ENCODE peak calls at places on chromosome 22, in six cellular contexts. One of them, this sample, is unnamed. For H3K4me1, the result is how much of the 10 kb centered on the place peaks cover.

GRCh38 chr22:39098026-39098425 is 982 bp downstream of the APOBEC3H start:
- DNase-seq in adrenal gland: no peak
- DNase-seq in body of pancreas: no peak
- DNase-seq in A549: no peak
- DNase-seq in stomach: no peak
- DNase-seq in heart left ventricle: no peak
- DNase-seq in this sample: no peak

GRCh38 chr22:21726650-21727049 is 8.9 kb downstream of the YPEL1 start:
- DNase-seq in adrenal gland: no peak
- DNase-seq in body of pancreas: peak
- DNase-seq in A549: peak
- DNase-seq in stomach: no peak
- DNase-seq in heart left ventricle: no peak
- DNase-seq in this sample: no peak

GRCh38 chr22:19990609-19991394 is 25.8 kb downstream of the ARVCF start:
- DNase-seq in adrenal gland: no peak
- DNase-seq in body of pancreas: no peak
- DNase-seq in A549: no peak
- DNase-seq in stomach: no peak
- DNase-seq in heart left ventricle: no peak
- DNase-seq in this sample: no peak

GRCh38 chr22:49099496-49100124 is 728.1 kb downstream of the BRD1 start:
- DNase-seq in adrenal gland: no peak
- DNase-seq in body of pancreas: no peak
- DNase-seq in A549: peak
- DNase-seq in stomach: no peak
- DNase-seq in heart left ventricle: no peak
- DNase-seq in this sample: no peak

GRCh38 chr22:37892566-37893338 is 13.3 kb upstream of the MICALL1 start:
- DNase-seq in adrenal gland: peak
- DNase-seq in body of pancreas: peak
- DNase-seq in A549: no peak
- DNase-seq in stomach: peak
- DNase-seq in heart left ventricle: peak
- DNase-seq in this sample: no peak

GRCh38 chr22:43488937-43489336 is 77.1 kb downstream of the MPPED1 start:
- DNase-seq in adrenal gland: no peak
- DNase-seq in body of pancreas: no peak
- DNase-seq in A549: no peak
- DNase-seq in stomach: no peak
- DNase-seq in heart left ventricle: no peak
- DNase-seq in this sample: no peak

GRCh38 chr22:20213833-20214708 is 54.0 kb downstream of the RTN4R start:
- DNase-seq in adrenal gland: no peak
- DNase-seq in body of pancreas: no peak
- DNase-seq in A549: no peak
- DNase-seq in stomach: no peak
- DNase-seq in heart left ventricle: no peak
- DNase-seq in this sample: no peak

GRCh38 chr22:40707154-40707553 is 27.9 kb downstream of the MCHR1 start:
- DNase-seq in adrenal gland: no peak
- DNase-seq in body of pancreas: no peak
- DNase-seq in A549: no peak
- DNase-seq in stomach: no peak
- DNase-seq in heart left ventricle: no peak
- DNase-seq in this sample: no peak

GRCh38 chr22:26887456-26887855 is 230.1 kb downstream of the MIAT start:
- DNase-seq in adrenal gland: peak
- DNase-seq in body of pancreas: no peak
- DNase-seq in A549: peak
- DNase-seq in stomach: no peak
- DNase-seq in heart left ventricle: no peak
- DNase-seq in this sample: no peak

GRCh38 chr22:44091021-44091721 is 67.1 kb downstream of the PARVB start:
- DNase-seq in adrenal gland: no peak
- DNase-seq in body of pancreas: no peak
- DNase-seq in A549: peak
- DNase-seq in stomach: no peak
- DNase-seq in heart left ventricle: no peak
- DNase-seq in this sample: no peak

GRCh38 chr22:44309137-44309536 is 3.6 kb downstream of the SHISAL1 start:
- DNase-seq in adrenal gland: no peak
- DNase-seq in body of pancreas: no peak
- DNase-seq in A549: peak
- DNase-seq in stomach: no peak
- DNase-seq in heart left ventricle: no peak
- DNase-seq in this sample: no peak

GRCh38 chr22:48889887-48890692 is 937.6 kb downstream of the BRD1 start:
- DNase-seq in adrenal gland: no peak
- DNase-seq in body of pancreas: no peak
- DNase-seq in A549: no peak
- DNase-seq in stomach: no peak
- DNase-seq in heart left ventricle: no peak
- DNase-seq in this sample: no peak

GRCh38 chr22:32052259-32052658 is 9.2 kb downstream of the SLC5A1 start:
- DNase-seq in adrenal gland: no peak
- DNase-seq in body of pancreas: no peak
- DNase-seq in A549: no peak
- DNase-seq in stomach: no peak
- DNase-seq in heart left ventricle: no peak
- DNase-seq in this sample: peak

GRCh38 chr22:27201741-27202140 is 544.4 kb downstream of the MIAT start:
- DNase-seq in adrenal gland: no peak
- DNase-seq in body of pancreas: no peak
- DNase-seq in A549: no peak
- DNase-seq in stomach: no peak
- DNase-seq in heart left ventricle: no peak
- DNase-seq in this sample: no peak

GRCh38 chr22:27962268-27963191 is 43.5 kb upstream of the PITPNB start:
- DNase-seq in adrenal gland: no peak
- DNase-seq in body of pancreas: no peak
- DNase-seq in A549: no peak
- DNase-seq in stomach: no peak
- DNase-seq in heart left ventricle: no peak
- DNase-seq in this sample: no peak

GRCh38 chr22:33823552-33823951 is 96.7 kb downstream of the LARGE1 start:
- DNase-seq in adrenal gland: peak
- DNase-seq in body of pancreas: no peak
- DNase-seq in A549: peak
- DNase-seq in stomach: no peak
- DNase-seq in heart left ventricle: peak
- DNase-seq in this sample: no peak

GRCh38 chr22:23763579-23764331 is 965 bp downstream of the C22orf15 start:
- DNase-seq in adrenal gland: no peak
- DNase-seq in body of pancreas: no peak
- DNase-seq in A549: no peak
- DNase-seq in stomach: no peak
- DNase-seq in heart left ventricle: no peak
- DNase-seq in this sample: no peak

GRCh38 chr22:29201722-29202230 is 3.9 kb upstream of the EMID1 start:
- DNase-seq in adrenal gland: no peak
- DNase-seq in body of pancreas: no peak
- DNase-seq in A549: no peak
- DNase-seq in stomach: no peak
- DNase-seq in heart left ventricle: no peak
- DNase-seq in this sample: no peak

GRCh38 chr22:29203883-29204282 is 1.8 kb upstream of the EMID1 start:
- DNase-seq in adrenal gland: no peak
- DNase-seq in body of pancreas: no peak
- DNase-seq in A549: no peak
- DNase-seq in stomach: no peak
- DNase-seq in heart left ventricle: no peak
- DNase-seq in this sample: no peak

GRCh38 chr22:29203456-29203855 is 2.2 kb upstream of the EMID1 start:
- DNase-seq in adrenal gland: no peak
- DNase-seq in body of pancreas: no peak
- DNase-seq in A549: no peak
- DNase-seq in stomach: no peak
- DNase-seq in heart left ventricle: no peak
- DNase-seq in this sample: no peak

GRCh38 chr22:29200901-29201300 is 4.8 kb upstream of the EMID1 start:
- DNase-seq in adrenal gland: no peak
- DNase-seq in body of pancreas: no peak
- DNase-seq in A549: no peak
- DNase-seq in stomach: no peak
- DNase-seq in heart left ventricle: no peak
- DNase-seq in this sample: no peak

GRCh38 chr22:29202231-29203192 is 3.2 kb upstream of the EMID1 start:
- DNase-seq in adrenal gland: peak
- DNase-seq in body of pancreas: peak
- DNase-seq in A549: peak
- DNase-seq in stomach: peak
- DNase-seq in heart left ventricle: peak
- DNase-seq in this sample: peak
- TF ChIP-seq POLR2A in adrenal gland: no peak
- TF ChIP-seq POLR2A in body of pancreas: no peak
- TF ChIP-seq POLR2A in A549: no peak
- TF ChIP-seq POLR2A in stomach: no peak
- TF ChIP-seq POLR2A in heart left ventricle: no peak
- TF ChIP-seq POLR2A in this sample: no peak

GRCh38 chr22:25397616-25398015 is 166.9 kb upstream of the GRK3 start:
- DNase-seq in adrenal gland: no peak
- DNase-seq in body of pancreas: no peak
- DNase-seq in A549: no peak
- DNase-seq in stomach: no peak
- DNase-seq in heart left ventricle: no peak
- DNase-seq in this sample: no peak
- H3K4me1 ChIP-seq in adrenal gland: under half
- H3K4me1 ChIP-seq in body of pancreas: under half
- H3K4me1 ChIP-seq in A549: half or more
- H3K4me1 ChIP-seq in stomach: half or more
- H3K4me1 ChIP-seq in heart left ventricle: under half
- H3K4me1 ChIP-seq in this sample: under half

DNA sequence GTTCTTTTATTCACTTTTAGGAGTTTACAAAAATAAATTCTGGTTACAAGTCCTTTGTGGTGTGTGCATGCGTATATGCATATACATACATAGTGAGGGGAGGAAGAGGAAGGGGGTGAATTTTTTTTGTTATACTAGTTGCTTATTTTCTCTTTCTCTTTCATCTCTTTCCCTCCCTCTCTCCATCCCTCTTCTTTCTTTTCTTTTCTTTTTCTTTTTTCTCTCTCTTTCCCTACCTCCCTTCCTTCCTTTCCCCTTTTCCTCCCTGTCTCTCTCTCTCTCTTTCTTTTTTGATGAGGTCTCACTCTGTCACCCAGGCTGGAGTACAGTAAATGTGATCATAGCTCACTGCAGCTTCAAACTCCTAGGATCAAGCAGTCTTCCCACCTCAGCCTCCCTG is 14.1 kb downstream of the PPP6R2 start:
- DNase-seq in adrenal gland: no peak
- DNase-seq in body of pancreas: no peak
- DNase-seq in A549: no peak
- DNase-seq in stomach: no peak
- DNase-seq in heart left ventricle: no peak
- DNase-seq in this sample: no peak
- H3K4me3 ChIP-seq in adrenal gland: no peak
- H3K4me3 ChIP-seq in body of pancreas: no peak
- H3K4me3 ChIP-seq in A549: no peak
- H3K4me3 ChIP-seq in stomach: no peak
- H3K4me3 ChIP-seq in heart left ventricle: no peak
- H3K4me3 ChIP-seq in this sample: no peak

DNA sequence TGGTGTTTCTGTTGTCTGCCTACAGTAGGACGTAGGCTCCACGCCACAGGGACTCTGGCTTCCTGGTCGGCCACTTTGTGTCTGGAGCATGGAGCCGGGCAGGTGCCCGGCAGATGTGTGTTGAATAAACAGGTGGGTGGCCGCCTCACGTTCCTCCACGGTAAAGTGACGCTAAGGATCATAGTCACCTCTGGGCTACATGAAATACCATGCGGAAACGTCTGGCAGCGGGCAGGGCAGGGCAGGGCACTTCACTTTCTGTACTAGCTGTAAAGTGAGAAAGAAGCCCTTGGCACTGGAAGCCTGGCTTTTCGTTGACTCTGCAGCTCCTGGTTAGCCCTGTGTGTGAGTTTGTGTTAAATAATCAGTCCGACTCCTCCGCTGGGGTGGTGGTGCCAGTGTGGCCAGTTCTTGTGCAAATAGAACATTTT is 52.4 kb downstream of the MCM5 start:
- DNase-seq in adrenal gland: no peak
- DNase-seq in body of pancreas: peak
- DNase-seq in A549: no peak
- DNase-seq in stomach: peak
- DNase-seq in heart left ventricle: no peak
- DNase-seq in this sample: peak
- TF ChIP-seq POLR2A in adrenal gland: no peak
- TF ChIP-seq POLR2A in body of pancreas: no peak
- TF ChIP-seq POLR2A in A549: no peak
- TF ChIP-seq POLR2A in stomach: no peak
- TF ChIP-seq POLR2A in heart left ventricle: no peak
- TF ChIP-seq POLR2A in this sample: no peak

DNA sequence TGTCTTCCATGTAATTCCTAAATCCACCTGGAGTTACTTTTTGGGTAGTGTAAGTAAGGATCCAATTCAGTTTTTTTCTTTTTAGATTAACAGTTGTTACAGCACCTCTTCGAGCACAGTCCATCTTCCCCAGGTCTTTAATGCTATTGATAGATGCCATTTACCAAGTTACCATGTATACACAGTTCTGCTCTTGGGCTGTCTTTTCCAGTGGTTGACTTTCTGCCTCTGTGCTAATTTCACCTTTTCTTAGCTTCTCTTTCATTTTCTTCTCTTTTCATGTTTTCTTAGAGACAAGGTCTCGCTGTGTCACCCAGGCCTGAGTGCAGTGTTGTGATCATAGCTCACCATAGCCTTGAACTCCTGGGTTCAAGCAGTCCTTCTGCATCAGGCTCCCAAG is 12.0 kb downstream of the ATXN10 start:
- DNase-seq in adrenal gland: peak
- DNase-seq in body of pancreas: no peak
- DNase-seq in A549: no peak
- DNase-seq in stomach: no peak
- DNase-seq in heart left ventricle: no peak
- DNase-seq in this sample: no peak
- H3K4me1 ChIP-seq in adrenal gland: under half
- H3K4me1 ChIP-seq in body of pancreas: under half
- H3K4me1 ChIP-seq in A549: half or more
- H3K4me1 ChIP-seq in stomach: half or more
- H3K4me1 ChIP-seq in heart left ventricle: under half
- H3K4me1 ChIP-seq in this sample: under half

GRCh38 chr22:30041475-30041874 is 38.8 kb upstream of the HORMAD2 start:
- DNase-seq in adrenal gland: no peak
- DNase-seq in body of pancreas: no peak
- DNase-seq in A549: no peak
- DNase-seq in stomach: no peak
- DNase-seq in heart left ventricle: no peak
- DNase-seq in this sample: peak

GRCh38 chr22:30043181-30043580 is 37.1 kb upstream of the HORMAD2 start:
- DNase-seq in adrenal gland: no peak
- DNase-seq in body of pancreas: no peak
- DNase-seq in A549: no peak
- DNase-seq in stomach: no peak
- DNase-seq in heart left ventricle: no peak
- DNase-seq in this sample: no peak

GRCh38 chr22:30038219-30038618 is 42.0 kb upstream of the HORMAD2 start:
- DNase-seq in adrenal gland: no peak
- DNase-seq in body of pancreas: peak
- DNase-seq in A549: peak
- DNase-seq in stomach: peak
- DNase-seq in heart left ventricle: no peak
- DNase-seq in this sample: no peak

GRCh38 chr22:30041881-30042280 is 38.4 kb upstream of the HORMAD2 start:
- DNase-seq in adrenal gland: no peak
- DNase-seq in body of pancreas: no peak
- DNase-seq in A549: no peak
- DNase-seq in stomach: no peak
- DNase-seq in heart left ventricle: no peak
- DNase-seq in this sample: no peak

GRCh38 chr22:30040499-30041055 is 39.7 kb upstream of the HORMAD2 start:
- DNase-seq in adrenal gland: no peak
- DNase-seq in body of pancreas: no peak
- DNase-seq in A549: no peak
- DNase-seq in stomach: no peak
- DNase-seq in heart left ventricle: no peak
- DNase-seq in this sample: no peak
- H3K4me3 ChIP-seq in adrenal gland: no peak
- H3K4me3 ChIP-seq in body of pancreas: no peak
- H3K4me3 ChIP-seq in A549: no peak
- H3K4me3 ChIP-seq in stomach: no peak
- H3K4me3 ChIP-seq in heart left ventricle: no peak
- H3K4me3 ChIP-seq in this sample: no peak

This sample was measured in Peyer's patch.